ENCODE peak calls at places on chromosomes 3 and 15, in five cellular contexts. O is stimulated activated CD8-positive, alpha-beta memory T cell treated with anti-CD3 and anti-CD28 coated beads, Interleukin-15, amount 100 ng/mL, for 24 hours; D is MV-4-11; I is stimulated activated CD4-positive, alpha-beta T cell treated with anti-CD3 and anti-CD28 coated beads, Interleukin-2, amount 100 ng/mL, for 48 hours; P is retinal pigment epithelial cell. G is an unnamed sample.

GRCh38 chr3:102354818-102355515 is 79.8 kb upstream of the ZPLD1 start:
- DNase-seq in O (no peak), D (peak), I (no peak), P (peak), G (no peak)

GRCh38 chr3:125585595-125586223 is 9.6 kb downstream of the OSBPL11 start:
- DNase-seq in O (no peak), D (peak), I (peak), P (no peak), G (no peak)

GRCh38 chr3:120821426-120821825 is 78.9 kb downstream of the GTF2E1 start:
- DNase-seq in O (no peak), D (no peak), I (no peak), P (no peak), G (no peak)

GRCh38 chr15:27694506-27695077 is 404.5 kb downstream of the OCA2 start:
- DNase-seq in O (no peak), D (no peak), I (no peak), P (no peak), G (no peak)

GRCh38 chr15:99956022-99956775 is 223.0 kb upstream of the LYSMD4 start:
- DNase-seq in O (no peak), D (no peak), I (no peak), P (no peak), G (no peak)

GRCh38 chr3:149514471-149514870 is 40.0 kb downstream of the TM4SF4 start:
- DNase-seq in O (no peak), D (no peak), I (no peak), P (no peak), G (no peak)

GRCh38 chr15:51970132-51970817 is 1.3 kb downstream of the LEO1 start:
- DNase-seq in O (no peak), D (no peak), I (no peak), P (no peak), G (no peak)

GRCh38 chr3:120498947-120499346 is 48.2 kb upstream of the FSTL1 start:
- DNase-seq in O (no peak), D (no peak), I (no peak), P (peak), G (no peak)

GRCh38 chr3:22565393-22565792 is 637.7 kb upstream of the UBE2E2 start:
- DNase-seq in O (no peak), D (no peak), I (no peak), P (no peak), G (no peak)

GRCh38 chr3:50652709-50653108 is 22.0 kb upstream of the DOCK3 start:
- DNase-seq in O (no peak), D (peak), I (peak), P (no peak), G (no peak)

GRCh38 chr3:69084326-69084667 is 440 bp upstream of the ARL6IP5 start:
- DNase-seq in O (no peak), D (peak), I (no peak), P (peak), G (no peak)

GRCh38 chr15:74128785-74129350 is 1.5 kb upstream of the ISLR2 start:
- DNase-seq in O (no peak), D (no peak), I (no peak), P (no peak), G (no peak)

GRCh38 chr3:116835658-116836057 is 126.1 kb downstream of the TUSC7 start:
- DNase-seq in O (no peak), D (no peak), I (no peak), P (no peak), G (no peak)

GRCh38 chr15:63453181-63453905 is 51.0 kb upstream of the USP3 start:
- DNase-seq in O (no peak), D (no peak), I (no peak), P (no peak), G (no peak)

GRCh38 chr15:40871749-40872617 is 2.1 kb downstream of the RHOV start:
- DNase-seq in O (no peak), D (no peak), I (no peak), P (no peak), G (no peak)

GRCh38 chr3:135966875-135967274 is 1.3 kb downstream of the PPP2R3A start:
- DNase-seq in O (no peak), D (no peak), I (no peak), P (no peak), G (no peak)

GRCh38 chr3:19937459-19938362 is 3.7 kb upstream of the EFHB start:
- DNase-seq in O (no peak), D (no peak), I (no peak), P (peak), G (no peak)

GRCh38 chr3:8565376-8565775 is 63.8 kb downstream of the LMCD1 start:
- DNase-seq in O (no peak), D (no peak), I (no peak), P (no peak), G (no peak)

GRCh38 chr3:102091358-102091757 is 242.0 kb downstream of the NFKBIZ start:
- DNase-seq in O (no peak), D (no peak), I (no peak), P (no peak), G (no peak)

GRCh38 chr3:48594431-48595049 is 589 bp downstream of the COL7A1 start:
- DNase-seq in O (no peak), D (no peak), I (no peak), P (no peak), G (no peak)

GRCh38 chr3:69378112-69378799 is 7.6 kb downstream of the FRMD4B start:
- DNase-seq in O (no peak), D (no peak), I (no peak), P (no peak), G (no peak)

GRCh38 chr3:189324538-189325138 is 152.9 kb downstream of the TPRG1 start:
- DNase-seq in O (peak), D (peak), I (peak), P (peak), G (no peak)

GRCh38 chr3:127738192-127738840 is 65.6 kb downstream of the ABTB1 start:
- DNase-seq in O (no peak), D (peak), I (no peak), P (no peak), G (no peak)

GRCh38 chr15:22794063-22794462 is 7.6 kb downstream of the NIPA1 start:
- DNase-seq in O (no peak), D (no peak), I (no peak), P (no peak), G (no peak)

GRCh38 chr15:85869124-85869523 is 74.4 kb upstream of the KLHL25 start:
- DNase-seq in O (no peak), D (no peak), I (no peak), P (no peak), G (no peak)

GRCh38 chr15:62869116-62869515 is 173.4 kb upstream of the TPM1 start:
- DNase-seq in O (no peak), D (no peak), I (no peak), P (no peak), G (no peak)

GRCh38 chr3:147653309-147653923 is 244.3 kb downstream of the ZIC1 start:
- DNase-seq in O (no peak), D (no peak), I (no peak), P (no peak), G (no peak)

GRCh38 chr15:68517285-68517711 is 61.5 kb upstream of the CORO2B start:
- DNase-seq in O (no peak), D (no peak), I (no peak), P (no peak), G (no peak)

GRCh38 chr3:122523317-122523716 is 8.6 kb upstream of the KPNA1 start:
- DNase-seq in O (no peak), D (no peak), I (no peak), P (no peak), G (no peak)

GRCh38 chr3:162738778-162739177 is 1242.2 kb downstream of the OTOL1 start:
- DNase-seq in O (no peak), D (no peak), I (no peak), P (no peak), G (no peak)